ENCODE peak calls at places on chromosomes 16 and 17, in five cellular contexts. P, J, K, T and I are unnamed samples.

GRCh38 chr16:84830765-84831384 is 11.1 kb downstream of the CRISPLD2 start:
- DNase-seq in P (peak), J (no peak), K (no peak), T (no peak), I (no peak)

GRCh38 chr17:75084039-75084660 is 3.6 kb upstream of the SLC16A5 start:
- DNase-seq in P (no peak), J (peak), K (no peak), T (no peak), I (no peak)

GRCh38 chr17:48244121-48244711 is 136.7 kb downstream of the SNX11 start:
- DNase-seq in P (no peak), J (peak), K (no peak), T (no peak), I (peak)

GRCh38 chr17:42240201-42240600 is 36.0 kb downstream of the STAT5B start:
- DNase-seq in P (no peak), J (no peak), K (no peak), T (no peak), I (no peak)

GRCh38 chr17:32486091-32486700 is 597 bp upstream of the CDK5R1 start:
- DNase-seq in P (peak), J (no peak), K (peak), T (peak), I (peak)

GRCh38 chr17:44927696-44928095 is 12.4 kb upstream of the GFAP start:
- DNase-seq in P (no peak), J (no peak), K (no peak), T (no peak), I (no peak)

GRCh38 chr16:49200223-49200820 is 81.3 kb downstream of the CBLN1 start:
- DNase-seq in P (no peak), J (no peak), K (no peak), T (peak), I (no peak)

GRCh38 chr17:21034350-21035235 is 8.2 kb downstream of the USP22 start:
- DNase-seq in P (peak), J (no peak), K (no peak), T (peak), I (peak)

GRCh38 chr16:75053791-75054555 is 55.1 kb downstream of the ZNRF1 start:
- DNase-seq in P (no peak), J (peak), K (no peak), T (peak), I (no peak)

GRCh38 chr17:32510466-32510865 is 23.7 kb downstream of the CDK5R1 start:
- DNase-seq in P (no peak), J (no peak), K (no peak), T (no peak), I (no peak)

GRCh38 chr17:28478940-28479615 is 5.6 kb downstream of the SLC13A2 start:
- DNase-seq in P (peak), J (no peak), K (peak), T (no peak), I (no peak)

GRCh38 chr16:11612110-11612981 is 25.6 kb upstream of the LITAF start:
- DNase-seq in P (no peak), J (peak), K (peak), T (no peak), I (peak)

GRCh38 chr17:31581022-31581483 is 189.6 kb downstream of the RAB11FIP4 start:
- DNase-seq in P (peak), J (peak), K (peak), T (peak), I (no peak)

GRCh38 chr16:85310868-85311585 is 198.8 kb upstream of the CIBAR2 start:
- DNase-seq in P (no peak), J (no peak), K (no peak), T (peak), I (no peak)

GRCh38 chr16:12609937-12610699 is 193.6 kb downstream of the CPPED1 start:
- DNase-seq in P (no peak), J (peak), K (peak), T (no peak), I (no peak)

GRCh38 chr17:80826955-80827645 is 164.5 kb upstream of the CHMP6 start:
- DNase-seq in P (peak), J (peak), K (peak), T (peak), I (no peak)

GRCh38 chr17:76438906-76439305 is 14.0 kb downstream of the UBE2O start:
- DNase-seq in P (no peak), J (no peak), K (no peak), T (no peak), I (no peak)

GRCh38 chr16:19170043-19170655 is 2.1 kb downstream of the SYT17 start:
- DNase-seq in P (no peak), J (no peak), K (no peak), T (no peak), I (no peak)

GRCh38 chr16:66735891-66736290 is 15.5 kb downstream of the DYNC1LI2 start:
- DNase-seq in P (no peak), J (peak), K (peak), T (no peak), I (no peak)

GRCh38 chr17:43540821-43541674 is 5.1 kb downstream of the ETV4 start:
- DNase-seq in P (peak), J (no peak), K (no peak), T (peak), I (no peak)

GRCh38 chr17:82836823-82837357 is 2.9 kb downstream of the ZNF750 start:
- DNase-seq in P (peak), J (no peak), K (no peak), T (no peak), I (no peak)

GRCh38 chr17:39607057-39607850 is 466 bp downstream of the NEUROD2 start:
- DNase-seq in P (no peak), J (no peak), K (no peak), T (no peak), I (no peak)

GRCh38 chr16:74563828-74564263 is 43.1 kb downstream of the GLG1 start:
- DNase-seq in P (peak), J (peak), K (peak), T (no peak), I (no peak)

GRCh38 chr16:3577302-3577752 is at the start of gene NLRC3:
- DNase-seq in P (no peak), J (no peak), K (no peak), T (no peak), I (peak)
- H3K4me3 ChIP-seq in P (no peak), J (no peak), K (no peak), T (no peak), I (peak)

GRCh38 chr17:30172560-30172959 is 55.9 kb downstream of the NSRP1 start:
- DNase-seq in P (no peak), J (peak), K (no peak), T (no peak), I (no peak)

GRCh38 chr17:30173649-30174048 is 57.0 kb downstream of the NSRP1 start:
- DNase-seq in P (no peak), J (no peak), K (no peak), T (no peak), I (peak)

GRCh38 chr17:30165960-30166359 is 49.3 kb downstream of the NSRP1 start:
- DNase-seq in P (no peak), J (no peak), K (no peak), T (no peak), I (no peak)

GRCh38 chr17:30174556-30174955 is 57.9 kb downstream of the NSRP1 start:
- DNase-seq in P (no peak), J (no peak), K (no peak), T (no peak), I (no peak)

DNA sequence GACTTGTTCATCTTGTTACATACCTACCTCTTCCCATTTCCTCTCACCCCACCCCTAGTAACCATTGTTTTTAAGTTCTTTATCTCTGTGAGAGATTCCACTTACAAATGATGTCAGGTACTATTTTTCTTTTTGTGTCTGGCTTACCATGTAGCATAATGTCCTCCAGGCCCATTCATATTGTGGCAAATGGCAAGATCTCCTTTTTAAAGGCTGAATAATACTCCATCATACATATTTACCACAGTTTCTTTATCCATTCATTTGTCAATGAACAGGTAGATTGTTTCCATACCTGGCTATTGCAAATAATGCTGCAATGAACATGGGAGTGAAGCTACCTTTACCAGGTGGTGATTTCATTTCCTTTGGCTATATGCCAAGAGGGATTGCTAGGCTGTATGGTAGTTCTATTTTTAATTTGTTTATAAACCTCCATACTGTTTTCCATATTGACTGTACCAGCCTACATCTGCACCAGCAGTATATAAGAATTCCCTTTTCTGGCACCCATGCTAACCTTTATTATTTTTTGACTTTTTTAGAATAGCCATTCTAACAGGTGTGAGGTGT is 53.9 kb downstream of the NSRP1 start:
- DNase-seq in P (no peak), J (no peak), K (peak), T (no peak), I (no peak)
- H3K4me3 ChIP-seq in P (no peak), J (no peak), K (no peak), T (no peak), I (no peak)

DNA sequence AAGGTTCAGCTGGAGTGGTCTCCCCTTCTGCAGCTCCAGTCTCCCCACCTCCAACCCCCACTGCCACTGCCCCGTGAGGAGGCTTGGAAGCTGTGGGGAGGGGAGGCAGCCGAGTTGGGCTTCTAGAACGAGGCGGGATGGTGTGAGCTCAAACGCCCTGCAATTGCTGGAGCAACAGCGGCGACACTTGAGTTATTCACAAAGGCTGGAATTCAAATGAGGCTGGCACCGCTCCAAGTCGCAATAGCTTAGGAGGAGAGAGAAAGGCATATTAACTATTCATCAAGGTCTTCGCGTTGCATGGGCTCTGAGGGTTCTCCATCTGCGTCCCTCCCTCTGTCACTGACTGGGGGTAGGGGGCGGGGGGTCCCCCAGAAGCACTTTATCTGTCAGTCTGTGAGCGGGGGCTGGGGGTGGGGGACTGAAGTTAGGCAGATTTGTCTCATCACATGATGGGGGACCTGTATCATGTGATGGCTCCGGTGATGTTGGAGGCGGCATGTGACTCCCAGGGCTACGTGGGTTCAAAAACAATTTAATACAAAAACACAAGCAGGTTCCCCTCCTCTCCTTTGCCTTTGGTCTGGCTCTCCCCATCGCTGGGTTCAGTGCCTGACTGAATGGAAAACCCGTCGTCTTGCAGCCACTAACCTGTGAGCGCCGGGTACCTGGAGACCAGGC is 70.5 kb downstream of the RBBP6 start:
- DNase-seq in P (peak), J (no peak), K (peak), T (peak), I (peak)
- H3K4me3 ChIP-seq in P (peak), J (no peak), K (no peak), T (peak), I (no peak)

DNA sequence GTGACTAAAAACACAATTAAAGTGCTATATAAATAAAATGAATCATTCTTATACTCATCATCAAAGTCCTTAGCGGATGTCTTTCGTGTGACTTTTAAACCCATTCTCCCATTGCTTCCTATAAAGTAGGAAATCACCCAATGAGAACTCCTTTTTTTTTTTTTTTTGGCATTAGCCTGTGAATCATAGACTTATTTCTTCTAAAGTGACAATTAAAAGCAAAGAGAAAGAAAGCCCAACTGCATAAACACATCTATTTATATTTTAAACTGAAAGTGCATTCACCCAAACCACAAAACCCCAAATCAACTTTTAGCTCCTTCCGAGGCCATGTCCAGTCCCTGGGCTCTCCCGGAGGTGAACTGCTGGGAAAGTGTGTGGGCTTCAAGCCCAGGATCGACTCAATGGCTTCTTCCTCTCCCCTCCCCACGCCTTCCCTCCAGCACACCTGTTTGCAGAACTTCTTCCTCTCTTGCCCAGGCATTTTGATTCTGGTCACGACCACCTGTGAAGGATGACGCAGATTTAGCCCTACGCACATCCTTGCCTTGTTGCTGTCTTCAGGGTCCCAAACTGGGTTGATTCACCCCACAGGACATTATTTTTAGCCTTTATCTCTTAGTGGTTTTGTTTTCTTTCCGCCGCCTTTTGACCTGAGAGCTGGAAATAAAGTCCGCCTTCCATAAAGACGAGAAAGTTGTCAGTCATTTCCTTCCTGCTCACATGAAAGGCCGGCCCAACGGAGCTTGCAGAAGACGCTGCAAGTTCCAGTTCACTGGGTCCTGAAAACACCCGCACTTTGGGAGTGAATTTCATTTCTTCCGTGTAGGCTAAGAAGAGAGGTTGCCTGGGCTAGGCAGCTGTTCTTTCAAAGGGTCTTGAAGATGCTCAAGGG is 166.8 kb downstream of the MAP2K6 start:
- DNase-seq in P (no peak), J (no peak), K (no peak), T (no peak), I (peak)
- H3K4me3 ChIP-seq in P (no peak), J (no peak), K (no peak), T (peak), I (peak)

DNA sequence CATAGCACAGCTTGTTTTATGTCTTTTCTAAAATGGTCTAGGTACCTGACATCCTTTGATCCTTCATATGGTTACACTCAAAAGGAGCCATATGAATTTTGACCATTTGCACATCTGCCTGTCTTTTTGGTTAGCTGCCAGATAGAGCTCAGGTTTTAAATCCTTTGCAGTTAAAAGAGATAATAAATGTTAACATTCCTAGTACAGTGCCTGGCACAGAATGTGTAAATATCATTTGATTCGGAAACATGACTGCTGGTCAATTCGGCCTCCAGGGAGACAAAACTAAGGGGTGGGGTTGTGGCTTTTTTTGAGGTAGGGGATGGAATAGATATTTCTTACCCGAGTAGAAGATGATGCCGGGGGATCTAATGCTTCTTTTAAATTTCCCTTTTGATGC is 64.2 kb downstream of the FTO start:
- DNase-seq in P (peak), J (no peak), K (no peak), T (no peak), I (no peak)
- H3K4me3 ChIP-seq in P (no peak), J (no peak), K (no peak), T (no peak), I (no peak)

DNA sequence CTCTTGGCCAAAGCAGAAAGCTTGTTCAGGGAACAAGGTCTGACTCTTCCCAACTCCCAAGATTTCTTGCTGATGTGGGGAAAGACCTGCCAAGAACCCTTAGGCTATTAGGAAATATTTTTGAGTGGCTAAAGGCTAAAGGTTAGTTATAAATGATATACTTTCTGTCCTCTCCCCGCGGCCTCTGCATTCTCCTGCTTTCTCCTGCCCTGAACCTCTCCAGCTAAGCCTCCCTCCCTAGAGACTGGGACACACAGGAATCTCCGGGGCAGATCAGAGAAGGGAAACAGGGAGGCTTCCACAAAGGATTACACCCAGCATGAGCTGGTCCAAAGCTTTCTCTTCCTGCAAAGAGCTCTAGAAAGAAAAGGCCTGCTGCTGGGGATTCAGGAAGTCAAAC is 2.3 kb downstream of the SLC43A2 start:
- DNase-seq in P (peak), J (no peak), K (no peak), T (no peak), I (no peak)
- H3K4me3 ChIP-seq in P (no peak), J (no peak), K (no peak), T (no peak), I (no peak)

DNA sequence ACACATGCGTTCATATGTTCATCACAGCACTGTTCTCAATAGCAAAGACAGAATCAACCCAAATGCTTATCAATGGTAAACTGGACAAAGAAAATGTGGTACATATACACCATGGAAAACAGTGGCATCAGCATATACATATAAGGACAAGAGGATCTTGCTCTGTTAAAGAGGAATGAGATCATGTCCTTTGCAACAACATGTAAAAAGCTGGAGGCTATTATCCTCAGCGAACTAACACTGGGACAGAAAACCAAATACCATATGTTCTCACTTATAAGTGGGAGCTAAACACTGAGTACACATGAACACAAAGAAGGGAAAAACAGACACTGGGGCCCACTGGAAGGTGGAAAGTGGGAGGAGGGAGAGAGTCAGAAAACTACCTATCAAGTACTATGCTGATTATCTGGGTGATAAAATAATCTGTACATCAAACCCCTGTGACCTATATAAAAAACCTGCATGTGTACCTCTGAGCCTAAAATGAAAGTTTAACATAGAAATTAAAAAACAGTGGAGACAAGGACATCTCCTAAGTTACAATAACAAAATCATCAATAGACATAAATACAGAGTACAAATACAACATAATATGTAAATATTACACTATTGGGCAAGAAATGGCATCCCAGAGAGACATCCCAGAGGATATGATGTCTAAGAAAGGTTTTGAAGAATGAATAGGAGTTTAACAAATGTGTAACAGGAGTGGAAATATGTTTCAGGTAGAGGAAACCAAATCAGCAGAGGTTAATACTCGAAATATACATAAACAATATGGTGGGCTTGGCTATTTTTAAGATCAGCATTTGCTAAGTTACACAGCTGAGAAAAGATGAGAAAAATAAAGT is 447.5 kb upstream of the MAF start:
- DNase-seq in P (no peak), J (no peak), K (no peak), T (no peak), I (no peak)
- H3K4me3 ChIP-seq in P (no peak), J (no peak), K (no peak), T (no peak), I (no peak)